ENCODE peak calls at places on chromosomes 4 and X, in four cellular contexts. Z, D, H and C are unnamed samples.
A peak's percentile ranks its signal among the peaks of the same experiment; 100 is the strongest.

GRCh38 chr4:188780686-188781085 is 641.4 kb downstream of the TRIML1 start:
- DNase-seq in H (no peak), D (no peak), Z (no peak), C (no peak)

GRCh38 chr4:132195181-132195580 is 953.9 kb upstream of the PCDH10 start:
- DNase-seq in D (no peak), H (no peak), Z (no peak), C (no peak)

GRCh38 chrX:36867143-36867542 is 141.0 kb upstream of the FAM47C start:
- DNase-seq in D (peak; percentile 0), Z (no peak), H (peak; percentile 51), C (no peak)

GRCh38 chrX:136128743-136129142 is 18.6 kb upstream of the FHL1 start:
- DNase-seq in Z (no peak), D (no peak), H (no peak), C (no peak)

GRCh38 chrX:17655232-17656034 is 81.9 kb upstream of the SCML1 start:
- DNase-seq in H (no peak), D (no peak), Z (no peak), C (no peak)

GRCh38 chr4:186724048-186724860 is 598 bp upstream of the FAT1 start:
- DNase-seq in Z (no peak), D (no peak), H (peak; percentile 22), C (peak; percentile 58)

GRCh38 chrX:56505866-56506265 is 57.6 kb upstream of the UBQLN2 start:
- DNase-seq in H (no peak), Z (no peak), D (no peak), C (no peak)

GRCh38 chr4:162891788-162892707 is 274.6 kb downstream of the NAF1 start:
- DNase-seq in Z (no peak), H (no peak), D (no peak), C (no peak)

GRCh38 chr4:1337376-1337831 is 9.6 kb upstream of the UVSSA start:
- DNase-seq in Z (no peak), H (peak; percentile 43), D (no peak), C (peak; percentile 50)

GRCh38 chr4:13193662-13194061 is 290.5 kb downstream of the RAB28 start:
- DNase-seq in H (no peak), Z (no peak), D (no peak), C (no peak)

GRCh38 chrX:47579537-47579936 is 2.7 kb upstream of the TIMP1 start:
- DNase-seq in Z (no peak), D (no peak), H (peak; percentile 52), C (no peak)

GRCh38 chr4:150491132-150492049 is 90.6 kb upstream of the MAB21L2 start:
- DNase-seq in Z (no peak), D (no peak), H (no peak), C (no peak)

GRCh38 chr4:99863804-99864203 is 30.4 kb downstream of the LAMTOR3 start:
- DNase-seq in D (no peak), Z (no peak), H (no peak), C (no peak)

GRCh38 chrX:50941638-50942037 is 31.1 kb downstream of the BMP15 start:
- DNase-seq in H (peak; percentile 10), Z (no peak), D (no peak), C (peak; percentile 8)

GRCh38 chr4:118124977-118125376 is 90.7 kb downstream of the NDST3 start:
- DNase-seq in H (no peak), Z (no peak), D (no peak), C (no peak)

GRCh38 chr4:53593765-53594164 is 2.5 kb upstream of the LNX1 start:
- DNase-seq in H (no peak), D (no peak), Z (no peak), C (no peak)

GRCh38 chrX:70034646-70035045 is 15.1 kb downstream of the AWAT2 start:
- DNase-seq in Z (no peak), H (no peak), D (no peak), C (no peak)

GRCh38 chrX:107701493-107702121 is 73.3 kb downstream of the PRPS1 start:
- DNase-seq in D (no peak), H (no peak), Z (no peak), C (no peak)

GRCh38 chr4:25937801-25938200 is 23.8 kb downstream of the SMIM20 start:
- DNase-seq in Z (no peak), D (no peak), H (no peak), C (no peak)

GRCh38 chr4:70714061-70714468 is 7.7 kb upstream of the RUFY3 start:
- DNase-seq in Z (no peak), D (no peak), H (no peak), C (no peak)

GRCh38 chr4:680565-680930 is 6.2 kb downstream of the MYL5 start:
- DNase-seq in Z (no peak), D (no peak), H (no peak), C (peak; percentile 55)